ENCODE peak calls at places on chromosomes 2 and 18, in four cellular contexts. R is mesendoderm, S is endothelial cell of umbilical vein, U is HCT116. Q is an unnamed sample.

GRCh38 chr2:47088371-47089082 is 66.6 kb downstream of the STPG4 start:
- DNase-seq in S (peak; percentile 95), U (no peak), R (peak; percentile 91), Q (no peak)

GRCh38 chr18:12885500-12885899 is 1.5 kb upstream of the PTPN2 start:
- DNase-seq in U (no peak), S (no peak), R (peak; percentile 96), Q (no peak)

GRCh38 chr2:203650860-203651613 is 55.4 kb upstream of the CD28 start:
- DNase-seq in R (peak; percentile 73), U (peak; percentile 37), S (peak; percentile 53), Q (peak; percentile 31)

GRCh38 chr2:95333888-95334338 is 36.8 kb downstream of the KCNIP3 start:
- DNase-seq in R (no peak), U (peak; percentile 80), S (no peak), Q (no peak)

GRCh38 chr18:28189400-28190239 is 12.7 kb upstream of the CDH2 start:
- DNase-seq in S (peak; percentile 73), R (peak; percentile 83), U (peak; percentile 23), Q (peak; percentile 68)

GRCh38 chr2:67938053-67938452 is 124.8 kb downstream of the C1D start:
- DNase-seq in S (no peak), U (no peak), R (no peak), Q (no peak)

GRCh38 chr18:6521804-6522418 is 107.2 kb upstream of the L3MBTL4 start:
- DNase-seq in R (peak; percentile 82), S (peak; percentile 52), U (no peak), Q (peak; percentile 18)

GRCh38 chr2:8571286-8571791 is 110.5 kb upstream of the ID2 start:
- DNase-seq in R (no peak), U (no peak), S (no peak), Q (no peak)

GRCh38 chr2:196242131-196242620 is 70.8 kb upstream of the STK17B start:
- DNase-seq in R (no peak), S (no peak), U (no peak), Q (no peak)

GRCh38 chr2:27716301-27717069 is 52.8 kb downstream of the SLC4A1AP start:
- DNase-seq in S (no peak), R (peak; percentile 33), U (no peak), Q (no peak)

GRCh38 chr2:200703132-200703925 is 108.4 kb upstream of the BZW1 start:
- DNase-seq in S (peak; percentile 58), U (peak; percentile 68), R (peak; percentile 64), Q (no peak)

GRCh38 chr18:77133920-77134496 is 1.4 kb upstream of the MBP start:
- DNase-seq in R (peak; percentile 59), S (no peak), U (no peak), Q (peak; percentile 86)

GRCh38 chr2:238595750-238596570 is 169.2 kb downstream of the ASB1 start:
- DNase-seq in U (no peak), R (no peak), S (no peak), Q (no peak)

GRCh38 chr2:167127135-167127534 is 238.9 kb downstream of the XIRP2 start:
- DNase-seq in U (no peak), R (peak; percentile 36), S (peak; percentile 42), Q (no peak)

GRCh38 chr2:208334230-208334629 is 68.2 kb downstream of the PIKFYVE start:
- DNase-seq in U (no peak), R (no peak), S (no peak), Q (no peak)

GRCh38 chr2:130261970-130262760 is 63.9 kb upstream of the TUBA3E start:
- DNase-seq in S (no peak), R (peak; percentile 6), U (no peak), Q (no peak)

GRCh38 chr2:204950695-204951094 is 405.4 kb downstream of the PARD3B start:
- DNase-seq in R (no peak), S (no peak), U (no peak), Q (no peak)

GRCh38 chr2:214286011-214286410 is 124.8 kb upstream of the VWC2L start:
- DNase-seq in R (no peak), U (no peak), S (no peak), Q (no peak)

GRCh38 chr2:181051861-181052522 is 71.6 kb downstream of the UBE2E3 start:
- DNase-seq in U (no peak), S (no peak), R (no peak), Q (no peak)

GRCh38 chr2:181054256-181054655 is 73.9 kb downstream of the UBE2E3 start:
- DNase-seq in S (no peak), U (no peak), R (no peak), Q (no peak)

GRCh38 chr2:181058378-181059269 is 78.2 kb downstream of the UBE2E3 start:
- DNase-seq in R (peak; percentile 65), S (peak; percentile 53), U (peak; percentile 47), Q (peak; percentile 13)

GRCh38 chr2:181052523-181052891 is 72.1 kb downstream of the UBE2E3 start:
- DNase-seq in S (no peak), U (no peak), R (no peak), Q (no peak)

GRCh38 chr2:181054843-181055242 is 74.4 kb downstream of the UBE2E3 start:
- DNase-seq in R (no peak), S (no peak), U (no peak), Q (no peak)
- H3K79me2 ChIP-seq in R (peaks cover 5% of the 10 kb centered on the region), S (peaks cover 43% of the 10 kb centered on the region), U (peaks cover 10% of the 10 kb centered on the region), Q (peaks cover 3% of the 10 kb centered on the region)

DNA sequence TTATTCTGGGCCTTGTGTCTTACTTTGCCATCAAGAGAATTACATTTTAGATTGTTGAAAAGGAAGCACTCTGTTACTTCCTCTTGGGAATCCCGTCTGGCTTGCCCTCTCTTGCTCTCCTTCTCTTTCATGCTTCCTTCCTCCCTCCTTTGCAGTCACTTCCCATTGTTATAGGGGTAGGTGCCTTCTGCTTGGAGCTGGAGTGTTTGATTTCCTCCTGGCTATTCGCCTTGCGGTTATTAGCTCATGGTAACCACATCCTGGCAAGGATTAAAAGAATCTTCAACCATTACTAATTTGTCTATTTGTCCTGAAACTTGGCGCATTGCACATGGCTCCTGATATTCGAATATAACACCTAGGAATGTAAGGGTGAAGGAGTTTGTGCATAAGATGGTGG is 115.0 kb downstream of the CERS6 start:
- DNase-seq in U (no peak), R (no peak), S (peak; percentile 35), Q (no peak)
- H3K79me2 ChIP-seq in U (peaks cover 19% of the 10 kb centered on the region), R (no peaks in the 10 kb centered on the region), S (no peaks in the 10 kb centered on the region), Q (no peaks in the 10 kb centered on the region)

GRCh38 chr18:79937103-79937860 is 14.2 kb downstream of the SLC66A2 start:
- DNase-seq in R (no peak), U (no peak), S (no peak), Q (no peak)

GRCh38 chr18:79940814-79941472 is 10.5 kb downstream of the SLC66A2 start:
- DNase-seq in R (no peak), S (no peak), U (no peak), Q (no peak)

GRCh38 chr18:79940126-79940813 is 11.2 kb downstream of the SLC66A2 start:
- DNase-seq in R (no peak), S (no peak), U (no peak), Q (no peak)

GRCh38 chr18:79938196-79938595 is 13.3 kb downstream of the SLC66A2 start:
- DNase-seq in S (no peak), U (no peak), R (no peak), Q (no peak)

DNA sequence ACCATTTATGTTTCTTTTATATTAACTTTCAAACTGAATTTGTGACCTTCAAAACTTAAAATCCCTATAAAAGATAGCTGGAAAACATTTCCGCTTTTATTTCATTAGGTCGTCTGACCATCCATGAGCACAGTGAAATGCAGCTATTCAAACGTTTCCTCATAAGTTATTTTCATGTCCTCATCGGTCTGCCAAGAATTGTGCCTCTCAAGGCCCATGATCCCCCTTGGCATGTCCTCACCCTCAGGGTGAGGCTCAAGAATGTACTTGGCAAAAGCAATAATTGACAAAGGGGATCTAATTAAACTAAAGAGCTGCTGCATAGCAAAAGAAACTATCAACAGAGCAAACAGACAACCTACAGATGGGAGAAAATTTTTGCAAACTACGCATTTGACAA is 12.4 kb downstream of the SLC66A2 start:
- DNase-seq in S (no peak), R (no peak), U (no peak), Q (no peak)
- H3K79me2 ChIP-seq in S (peaks cover 28% of the 10 kb centered on the region), R (no peaks in the 10 kb centered on the region), U (peaks cover 89% of the 10 kb centered on the region), Q (peaks cover 75% of the 10 kb centered on the region)

GRCh38 chr18:31683106-31683505 is 1.3 kb downstream of the B4GALT6 start:
- DNase-seq in R (no peak), U (no peak), S (no peak), Q (no peak)
- H3K79me2 ChIP-seq in R (peaks cover 15% of the 10 kb centered on the region), U (peaks cover 17% of the 10 kb centered on the region), S (peaks cover 12% of the 10 kb centered on the region), Q (peaks cover 66% of the 10 kb centered on the region)

DNA sequence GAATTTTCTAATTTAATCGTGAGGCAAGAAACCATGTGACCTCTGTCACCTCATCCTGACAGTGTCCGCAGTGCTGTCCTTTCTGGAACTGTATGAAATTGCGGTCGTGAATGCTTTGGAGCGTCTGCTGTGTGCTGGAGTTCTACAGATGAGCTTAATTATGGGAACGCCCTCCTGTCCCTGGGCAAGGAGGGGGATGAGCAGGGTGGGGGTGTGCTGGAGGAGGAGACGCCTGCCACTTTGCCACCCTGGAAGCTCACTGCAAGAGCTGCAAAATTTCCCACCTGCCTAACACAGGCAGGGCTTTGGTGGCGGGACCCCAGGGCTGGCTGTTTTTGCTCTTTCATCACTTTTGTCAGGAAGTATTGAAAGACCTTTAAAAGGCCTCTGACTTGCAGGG is 6.5 kb downstream of the LPIN1 start:
- DNase-seq in U (no peak), S (no peak), R (no peak), Q (no peak)
- H3K79me2 ChIP-seq in U (peaks cover 14% of the 10 kb centered on the region), S (peaks cover 92% of the 10 kb centered on the region), R (peaks cover 4% of the 10 kb centered on the region), Q (peaks cover 89% of the 10 kb centered on the region)

GRCh38 chr18:62721837-62722795 is 6.8 kb downstream of the PHLPP1 start:
- DNase-seq in S (no peak), R (no peak), U (no peak), Q (no peak)

GRCh38 chr18:62720048-62720447 is 4.7 kb downstream of the PHLPP1 start:
- DNase-seq in S (no peak), U (no peak), R (no peak), Q (no peak)

GRCh38 chr18:62725896-62726295 is 10.6 kb downstream of the PHLPP1 start:
- DNase-seq in U (no peak), R (no peak), S (no peak), Q (no peak)

GRCh38 chr18:62720766-62721613 is 5.6 kb downstream of the PHLPP1 start:
- DNase-seq in S (no peak), R (no peak), U (no peak), Q (no peak)

GRCh38 chr18:62723666-62724281 is 8.4 kb downstream of the PHLPP1 start:
- DNase-seq in U (no peak), R (no peak), S (no peak), Q (no peak)
- H3K79me2 ChIP-seq in U (peaks cover 71% of the 10 kb centered on the region), R (peaks cover 64% of the 10 kb centered on the region), S (no peaks in the 10 kb centered on the region), Q (peaks cover 8% of the 10 kb centered on the region)

GRCh38 chr2:24353364-24353763 is 7.0 kb downstream of the ITSN2 start:
- DNase-seq in S (no peak), R (no peak), U (no peak), Q (no peak)
- H3K79me2 ChIP-seq in S (peaks cover 83% of the 10 kb centered on the region), R (peaks cover 2% of the 10 kb centered on the region), U (peaks cover 65% of the 10 kb centered on the region), Q (peaks cover 83% of the 10 kb centered on the region)

GRCh38 chr2:69167469-69167822 is 154.5 kb downstream of the ANTXR1 start:
- DNase-seq in R (no peak), S (no peak), U (no peak), Q (no peak)
- H3K79me2 ChIP-seq in R (no peaks in the 10 kb centered on the region), S (no peaks in the 10 kb centered on the region), U (no peaks in the 10 kb centered on the region), Q (no peaks in the 10 kb centered on the region)

Q was measured in DND-41.